ENCODE peak calls at places on chromosomes 12 and 14, in nine cellular contexts. F is posterior cingulate gyrus; V is activated T-cell treated with anti-CD3 and anti-CD28 coated beads, Interleukin-2, amount 50 U/mL, for 4 hours; O is SK-N-SH; W is aorta; N is heart right ventricle; D is AG09309; Z is central memory CD4-positive, alpha-beta T cell; I is T-helper 22 cell. E is an unnamed sample.
A peak's percentile ranks its signal among the peaks of the same experiment; 100 is the strongest.

GRCh38 chr12:91316825-91317224 is 134.2 kb upstream of the DCN start:
- DNase-seq in Z (no peak), F (no peak), N (no peak), O (no peak), D (no peak), V (no peak), I (no peak), W (no peak), E (no peak)

GRCh38 chr14:55271572-55272414 is 572 bp downstream of the FBXO34 start:
- DNase-seq in D (peak; percentile 14), F (peak; percentile 37), W (peak; percentile 86), N (peak; percentile 65), V (peak; percentile 21), O (peak; percentile 91), Z (peak; percentile 48), I (peak; percentile 31), E (peak; percentile 49)

GRCh38 chr14:22900088-22900799 is 17.2 kb downstream of the REM2 start:
- DNase-seq in W (peak; percentile 31), D (no peak), N (peak; percentile 44), V (peak; percentile 24), Z (peak; percentile 60), F (no peak), O (peak; percentile 72), I (peak; percentile 24), E (no peak)

GRCh38 chr14:52054678-52055077 is 14.2 kb downstream of the NID2 start:
- DNase-seq in V (no peak), W (no peak), F (no peak), O (no peak), I (no peak), Z (no peak), N (no peak), D (no peak), E (no peak)

GRCh38 chr12:50581226-50582184 is 76.7 kb downstream of the DIP2B start:
- DNase-seq in W (no peak), I (no peak), F (no peak), Z (no peak), O (no peak), D (no peak), V (no peak), N (no peak), E (no peak)

GRCh38 chr12:111887916-111888745 is 46.1 kb downstream of the MAPKAPK5 start:
- DNase-seq in Z (no peak), N (no peak), I (no peak), W (no peak), F (no peak), D (no peak), O (no peak), V (no peak), E (no peak)

GRCh38 chr14:32078030-32078793 is 1.1 kb downstream of the ARHGAP5 start:
- DNase-seq in V (no peak), W (no peak), O (peak; percentile 46), D (no peak), I (no peak), N (peak; percentile 46), Z (peak; percentile 17), F (peak; percentile 38), E (peak; percentile 47)

GRCh38 chr12:95605875-95606274 is 54.6 kb upstream of the USP44 start:
- DNase-seq in V (no peak), O (no peak), W (no peak), N (peak; percentile 46), F (no peak), Z (no peak), D (no peak), I (no peak), E (no peak)

GRCh38 chr12:93886533-93887511 is 209.6 kb downstream of the CRADD start:
- DNase-seq in I (no peak), O (peak; percentile 64), N (no peak), Z (no peak), F (no peak), V (no peak), W (no peak), D (peak; percentile 94), E (peak; percentile 13)

GRCh38 chr12:102484732-102485069 is 4.3 kb upstream of the IGF1 start:
- DNase-seq in V (no peak), N (no peak), I (no peak), D (no peak), Z (no peak), W (no peak), O (no peak), F (no peak), E (no peak)

GRCh38 chr12:102216086-102216691 is 18.6 kb upstream of the PMCH start:
- DNase-seq in V (no peak), O (no peak), F (no peak), I (no peak), N (no peak), D (no peak), W (no peak), Z (no peak), E (no peak)

GRCh38 chr12:81450920-81451739 is 308.0 kb downstream of the PPFIA2 start:
- DNase-seq in Z (no peak), W (no peak), D (peak; percentile 31), V (no peak), N (peak; percentile 35), F (no peak), O (peak; percentile 56), I (no peak), E (no peak)

GRCh38 chr14:106556665-106557289 is 1030.4 kb downstream of the TMEM121 start:
- DNase-seq in O (peak; percentile 46), W (no peak), N (no peak), V (peak; percentile 78), Z (peak; percentile 43), F (no peak), D (no peak), I (peak; percentile 6), E (peak; percentile 11)

GRCh38 chr12:130994821-130995375 is 41.2 kb downstream of the ADGRD1 start:
- DNase-seq in N (no peak), W (peak; percentile 51), I (no peak), Z (no peak), O (no peak), D (no peak), V (no peak), F (no peak), E (no peak)

GRCh38 chr14:96178674-96179321 is 25.8 kb upstream of the BDKRB2 start:
- DNase-seq in I (no peak), Z (no peak), O (no peak), W (peak; percentile 57), F (no peak), D (no peak), N (no peak), V (no peak), E (no peak)

E was measured in tibial nerve.